ENCODE peak calls at places on chromosome 21, in five cellular contexts. W is mesothelial cell of epicardium, R is kidney, T is heart right ventricle, J is foreskin fibroblast. O is an unnamed sample.

GRCh38 chr21:32538147-32538792 is 47.1 kb downstream of the TCP10L start:
- DNase-seq in T (no peak), W (peak; percentile 21), J (no peak), R (no peak), O (no peak)

GRCh38 chr21:32320059-32320458 is 21.4 kb downstream of the MRAP start:
- DNase-seq in W (no peak), T (no peak), R (no peak), J (no peak), O (no peak)

GRCh38 chr21:18725653-18726052 is 322.1 kb upstream of the TMPRSS15 start:
- DNase-seq in R (no peak), T (no peak), J (no peak), W (no peak), O (no peak)

GRCh38 chr21:46667735-46668380 is 32.4 kb downstream of the PRMT2 start:
- DNase-seq in J (peak; percentile 57), R (peak; percentile 72), T (no peak), W (peak; percentile 52), O (peak; percentile 31)

GRCh38 chr21:45421846-45422775 is 17.1 kb downstream of the COL18A1 start:
- DNase-seq in J (no peak), R (peak; percentile 69), T (peak; percentile 10), W (no peak), O (no peak)

GRCh38 chr21:29164330-29164942 is 34.0 kb downstream of the MAP3K7CL start:
- DNase-seq in T (no peak), R (no peak), J (peak; percentile 87), W (no peak), O (peak; percentile 93)

GRCh38 chr21:25039461-25040380 is 567.6 kb downstream of the MRPL39 start:
- DNase-seq in W (no peak), T (no peak), J (no peak), R (no peak), O (no peak)

GRCh38 chr21:45151484-45152115 is 77.2 kb downstream of the ADARB1 start:
- DNase-seq in R (no peak), W (peak; percentile 28), T (no peak), J (peak; percentile 41), O (no peak)

GRCh38 chr21:34076835-34077234 is 3.5 kb downstream of the MRPS6 start:
- DNase-seq in R (no peak), J (no peak), W (no peak), T (no peak), O (no peak)

GRCh38 chr21:45994738-45995685 is 13.4 kb downstream of the COL6A1 start:
- DNase-seq in J (peak; percentile 12), R (peak; percentile 59), T (peak; percentile 13), W (no peak), O (no peak)

GRCh38 chr21:28699591-28700259 is 293.0 kb downstream of the LTN1 start:
- DNase-seq in W (no peak), R (no peak), J (peak; percentile 66), T (no peak), O (no peak)

GRCh38 chr21:21025742-21026141 is 27.5 kb downstream of the NCAM2 start:
- DNase-seq in W (no peak), J (no peak), R (no peak), T (no peak), O (no peak)

GRCh38 chr21:45801989-45802388 is 158.5 kb downstream of the PCBP3 start:
- DNase-seq in J (no peak), T (no peak), R (no peak), W (no peak), O (no peak)

GRCh38 chr21:45824546-45825208 is 156.9 kb upstream of the COL6A1 start:
- DNase-seq in R (no peak), W (peak; percentile 31), J (no peak), T (no peak), O (no peak)

GRCh38 chr21:32771134-32771523 is 426 bp downstream of the PAXBP1 start:
- DNase-seq in R (peak; percentile 86), J (peak; percentile 77), T (peak; percentile 63), W (peak; percentile 72), O (peak; percentile 58)

GRCh38 chr21:45286671-45287437 is 841 bp downstream of the POFUT2 start:
- DNase-seq in T (no peak), J (peak; percentile 39), W (no peak), R (peak; percentile 83), O (no peak)

GRCh38 chr21:43866659-43867331 is 1.8 kb downstream of the AGPAT3 start:
- DNase-seq in J (no peak), T (no peak), W (no peak), R (no peak), O (no peak)

GRCh38 chr21:45427331-45428271 is 22.6 kb downstream of the COL18A1 start:
- DNase-seq in R (peak; percentile 97), T (no peak), W (no peak), J (peak; percentile 96), O (peak; percentile 82)

GRCh38 chr21:44370027-44370735 is 16.8 kb downstream of the TRPM2 start:
- DNase-seq in W (no peak), R (peak; percentile 77), J (peak; percentile 64), T (no peak), O (peak; percentile 2)

GRCh38 chr21:14569026-14569425 is 22.9 kb upstream of the SAMSN1 start:
- DNase-seq in R (no peak), J (no peak), W (no peak), T (no peak), O (no peak)

GRCh38 chr21:33042812-33043211 is 17.1 kb downstream of the OLIG2 start:
- DNase-seq in W (no peak), R (no peak), J (peak; percentile 87), T (no peak), O (peak; percentile 96)

GRCh38 chr21:46154155-46154954 is 1.0 kb downstream of the FTCD start:
- DNase-seq in R (peak; percentile 74), W (no peak), T (no peak), J (no peak), O (no peak)

GRCh38 chr21:34688715-34689114 is 19.9 kb downstream of the CLIC6 start:
- DNase-seq in T (no peak), W (no peak), R (no peak), J (no peak), O (no peak)

GRCh38 chr21:33197546-33197945 is 32.2 kb upstream of the IFNAR2 start:
- DNase-seq in W (no peak), T (no peak), R (no peak), J (no peak), O (peak; percentile 14)

GRCh38 chr21:25564349-25564948 is 42.8 kb downstream of the MRPL39 start:
- DNase-seq in R (no peak), W (no peak), J (no peak), T (no peak), O (no peak)

GRCh38 chr21:33075596-33076195 is 5.8 kb downstream of the OLIG1 start:
- DNase-seq in T (no peak), J (no peak), W (no peak), R (no peak), O (no peak)

GRCh38 chr21:43608225-43608624 is 51.1 kb downstream of the HSF2BP start:
- DNase-seq in J (peak; percentile 61), R (no peak), T (no peak), W (no peak), O (peak; percentile 77)

GRCh38 chr21:15159382-15160020 is 94.7 kb upstream of the NRIP1 start:
- DNase-seq in R (no peak), W (no peak), T (no peak), J (no peak), O (peak; percentile 37)

GRCh38 chr21:34219334-34220020 is 144.3 kb upstream of the KCNE2 start:
- DNase-seq in T (no peak), J (no peak), R (no peak), W (no peak), O (no peak)

GRCh38 chr21:45129231-45129923 is 55.0 kb downstream of the ADARB1 start:
- DNase-seq in W (no peak), R (no peak), J (peak; percentile 15), T (peak; percentile 55), O (peak; percentile 33)

GRCh38 chr21:45819478-45820170 is 161.9 kb upstream of the COL6A1 start:
- DNase-seq in R (no peak), W (peak; percentile 34), T (no peak), J (no peak), O (no peak)

GRCh38 chr21:16061194-16061593 is 331.4 kb downstream of the USP25 start:
- DNase-seq in R (peak; percentile 53), J (no peak), T (peak; percentile 5), W (no peak), O (no peak)

GRCh38 chr21:36965720-36966065 is 776 bp downstream of the HLCS start:
- DNase-seq in J (no peak), T (no peak), W (no peak), R (no peak), O (peak; percentile 8)

GRCh38 chr21:36964832-36965719 is 1.4 kb downstream of the HLCS start:
- DNase-seq in R (no peak), W (no peak), J (no peak), T (no peak), O (peak; percentile 29)

GRCh38 chr21:36964398-36964797 is 2.1 kb downstream of the HLCS start:
- DNase-seq in J (no peak), W (no peak), R (no peak), T (no peak), O (no peak)

GRCh38 chr21:36966846-36967657 is 583 bp upstream of the HLCS start:
- DNase-seq in W (peak; percentile 42), J (peak; percentile 38), R (no peak), T (no peak), O (peak; percentile 32)

GRCh38 chr21:36966066-36966845 is at the start of gene HLCS:
- DNase-seq in W (peak; percentile 70), R (peak; percentile 88), T (peak; percentile 77), J (peak; percentile 85), O (peak; percentile 39)
- TF ChIP-seq CTCF in W (no peak), R (peak; percentile 17), T (peak; percentile 27), J (no peak), O (peak; percentile 11)

GRCh38 chr21:24014381-24014780 is 1592.9 kb downstream of the MRPL39 start:
- DNase-seq in R (no peak), T (no peak), W (no peak), J (peak; percentile 5), O (no peak)
- TF ChIP-seq CTCF in R (no peak), T (no peak), W (peak; percentile 64), J (no peak), O (peak; percentile 13)

GRCh38 chr21:30831194-30831765 is 1.7 kb upstream of the KRTAP7-1 start:
- DNase-seq in W (no peak), T (no peak), R (no peak), J (peak; percentile 8), O (no peak)
- TF ChIP-seq CTCF in W (peak; percentile 83), T (peak; percentile 53), R (peak; percentile 42), J (peak; percentile 19), O (peak; percentile 23)

GRCh38 chr21:37503848-37504467 is 137.4 kb downstream of the DYRK1A start:
- DNase-seq in T (no peak), J (peak; percentile 71), W (no peak), R (no peak), O (peak; percentile 39)
- TF ChIP-seq CTCF in T (no peak), J (no peak), W (no peak), R (no peak), O (no peak)

GRCh38 chr21:39373634-39374033 is 24.7 kb upstream of the HMGN1 start:
- DNase-seq in J (peak; percentile 77), T (no peak), W (no peak), R (no peak), O (peak; percentile 46)
- TF ChIP-seq CTCF in J (peak; percentile 44), T (peak; percentile 42), W (no peak), R (peak; percentile 35), O (peak; percentile 46)